ENCODE peak calls at places on chromosomes 1 and 21, in four cellular contexts. Z is GM12878, M is HepG2, A is K562. G is an unnamed sample.

GRCh38 chr1:69073176-69073575 is 494.5 kb upstream of the LRRC7 start:
- DNase-seq in Z (no peak), M (no peak), A (no peak), G (no peak)

GRCh38 chr1:115227683-115228082 is 110.4 kb downstream of the NGF start:
- DNase-seq in Z (no peak), M (no peak), A (no peak), G (no peak)

GRCh38 chr21:41141031-41141457 is 26.9 kb upstream of the BACE2 start:
- DNase-seq in Z (no peak), M (no peak), A (no peak), G (no peak)

GRCh38 chr1:195202271-195202670 is 1406.0 kb downstream of the KCNT2 start:
- DNase-seq in Z (no peak), M (no peak), A (no peak), G (no peak)

GRCh38 chr1:20662110-20662475 is 924 bp upstream of the DDOST start:
- DNase-seq in Z (no peak), M (no peak), A (no peak), G (peak)

GRCh38 chr1:32939655-32940371 is 24.8 kb downstream of the RNF19B start:
- DNase-seq in Z (no peak), M (no peak), A (peak), G (no peak)

GRCh38 chr1:10341062-10341600 is 57.7 kb upstream of the PGD start:
- DNase-seq in Z (no peak), M (no peak), A (no peak), G (no peak)

GRCh38 chr1:30417001-30417700 is 306.2 kb downstream of the MATN1 start:
- DNase-seq in Z (no peak), M (no peak), A (no peak), G (no peak)

GRCh38 chr1:27097484-27097917 is 57.4 kb downstream of the SLC9A1 start:
- DNase-seq in Z (no peak), M (peak), A (peak), G (peak)

GRCh38 chr1:217968085-217968484 is 317.0 kb upstream of the RRP15 start:
- DNase-seq in Z (no peak), M (no peak), A (no peak), G (no peak)

GRCh38 chr1:224377676-224378006 is 21.0 kb downstream of the CNIH4 start:
- DNase-seq in Z (peak), M (peak), A (no peak), G (no peak)

GRCh38 chr1:177307771-177308170 is 137.0 kb downstream of the BRINP2 start:
- DNase-seq in Z (no peak), M (no peak), A (no peak), G (no peak)

GRCh38 chr1:116820362-116820761 is 66.1 kb downstream of the CD2 start:
- DNase-seq in Z (no peak), M (no peak), A (no peak), G (no peak)

GRCh38 chr21:39097981-39098380 is 85.3 kb downstream of the PSMG1 start:
- DNase-seq in Z (no peak), M (no peak), A (no peak), G (peak)

GRCh38 chr21:37206531-37206930 is 60.6 kb downstream of the VPS26C start:
- DNase-seq in Z (no peak), M (no peak), A (no peak), G (no peak)

GRCh38 chr1:205774277-205775014 is 836 bp downstream of the RAB29 start:
- DNase-seq in Z (peak), M (peak), A (peak), G (peak)

GRCh38 chr21:18801468-18801867 is 397.9 kb upstream of the TMPRSS15 start:
- DNase-seq in Z (no peak), M (no peak), A (no peak), G (peak)

GRCh38 chr1:199184180-199184579 is 545.3 kb downstream of the PTPRC start:
- DNase-seq in Z (no peak), M (no peak), A (no peak), G (no peak)

GRCh38 chr1:79041666-79042065 is 35.1 kb upstream of the ADGRL4 start:
- DNase-seq in Z (no peak), M (no peak), A (no peak), G (no peak)

GRCh38 chr1:221904319-221904718 is 162.4 kb upstream of the DUSP10 start:
- DNase-seq in Z (no peak), M (no peak), A (no peak), G (no peak)

GRCh38 chr1:43009274-43009673 is 50.6 kb upstream of the SLC2A1 start:
- DNase-seq in Z (no peak), M (no peak), A (no peak), G (no peak)

GRCh38 chr1:226723640-226724532 is 15.2 kb downstream of the ITPKB start:
- DNase-seq in Z (no peak), M (no peak), A (peak), G (no peak)

GRCh38 chr1:119387858-119388257 is 19.3 kb downstream of the HAO2 start:
- DNase-seq in Z (no peak), M (no peak), A (no peak), G (no peak)

GRCh38 chr1:61741682-61742619 is at the start of gene PATJ:
- DNase-seq in Z (no peak), M (peak), A (no peak), G (peak)

GRCh38 chr1:30260318-30260717 is 463.1 kb downstream of the MATN1 start:
- DNase-seq in Z (no peak), M (no peak), A (no peak), G (no peak)

GRCh38 chr1:25023190-25023578 is 93.1 kb upstream of the RUNX3 start:
- DNase-seq in Z (no peak), M (no peak), A (no peak), G (no peak)
- TF ChIP-seq MXI1 in Z (no peak), M (no peak), A (no peak), G (no peak)

GRCh38 chr1:208782186-208782585 is 538.0 kb upstream of the PLXNA2 start:
- DNase-seq in Z (no peak), M (no peak), A (no peak), G (no peak)
- H2AFZ ChIP-seq in Z (no peak), M (no peak), A (no peak), G (no peak)

DNA sequence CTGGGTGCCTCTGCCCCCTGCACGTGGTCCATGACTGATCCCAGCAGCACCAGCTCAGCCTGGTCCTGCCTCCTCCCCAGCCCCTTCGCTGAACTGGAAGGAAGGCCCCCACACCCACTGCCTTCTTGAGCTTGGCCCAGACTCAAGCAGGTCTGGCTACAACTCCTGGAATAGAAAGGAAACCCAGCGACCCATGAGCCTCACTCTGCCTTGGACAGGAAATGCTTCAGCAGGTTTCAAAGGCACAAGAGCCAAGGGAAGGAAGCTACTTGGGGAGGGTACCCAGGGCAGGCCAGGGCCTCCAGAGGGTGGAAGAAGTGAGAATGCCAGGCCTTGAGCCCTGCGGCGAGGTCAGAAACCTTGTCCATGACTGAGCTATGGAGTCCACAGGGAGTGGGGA is 35.9 kb upstream of the RD3 start:
- DNase-seq in Z (no peak), M (no peak), A (no peak), G (no peak)
- TF ChIP-seq SIN3A in Z (no peak), M (no peak), A (no peak), G (no peak)

GRCh38 chr1:83998599-83999315 is at the start of gene TTLL7:
- DNase-seq in Z (no peak), M (peak), A (peak), G (peak)

GRCh38 chr1:83998205-83998598 is 730 bp downstream of the TTLL7 start:
- DNase-seq in Z (no peak), M (no peak), A (no peak), G (no peak)

GRCh38 chr1:83996175-83996574 is 2.8 kb downstream of the TTLL7 start:
- DNase-seq in Z (no peak), M (no peak), A (no peak), G (no peak)

GRCh38 chr1:83995649-83996048 is 3.3 kb downstream of the TTLL7 start:
- DNase-seq in Z (no peak), M (no peak), A (no peak), G (no peak)

GRCh38 chr1:83996621-83997020 is 2.3 kb downstream of the TTLL7 start:
- DNase-seq in Z (no peak), M (no peak), A (no peak), G (no peak)
- TF ChIP-seq MXI1 in Z (no peak), M (no peak), A (no peak), G (no peak)

DNA sequence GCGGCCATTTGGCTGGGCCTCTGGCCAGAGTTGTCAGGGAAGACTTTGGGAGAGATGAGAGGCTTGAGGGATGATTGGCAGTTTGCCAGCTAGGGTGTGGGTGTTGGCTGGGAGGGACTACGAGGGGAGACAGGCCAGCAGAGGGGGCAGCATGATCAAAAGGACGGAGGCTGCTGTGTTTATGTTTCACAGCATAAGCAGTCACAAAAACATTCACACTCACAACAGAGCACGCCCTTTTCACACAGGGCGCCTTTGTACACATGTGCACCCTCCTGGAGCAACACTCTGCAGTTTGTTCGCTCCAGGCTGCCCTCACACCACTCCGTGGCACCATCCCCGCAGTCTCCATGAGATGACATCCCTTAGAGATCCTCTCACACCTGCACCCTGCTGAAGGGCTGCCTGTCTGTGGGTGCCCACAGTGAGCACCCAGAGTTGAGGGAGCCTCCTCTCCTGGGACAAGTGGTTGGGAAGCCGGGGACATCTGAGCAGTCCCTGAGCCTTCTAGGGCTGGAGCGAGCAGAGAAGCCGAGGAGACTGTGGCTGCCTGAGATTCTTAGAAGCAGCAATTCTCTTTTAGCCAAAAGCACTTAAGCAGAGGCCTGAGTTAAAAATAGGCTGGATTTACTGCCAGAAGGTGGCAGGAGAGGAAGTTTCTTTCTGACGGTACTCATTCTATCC is 15.4 kb downstream of the EFNA3 start:
- DNase-seq in Z (no peak), M (peak), A (peak), G (peak)
- H2AFZ ChIP-seq in Z (no peak), M (no peak), A (peak), G (peak)

DNA sequence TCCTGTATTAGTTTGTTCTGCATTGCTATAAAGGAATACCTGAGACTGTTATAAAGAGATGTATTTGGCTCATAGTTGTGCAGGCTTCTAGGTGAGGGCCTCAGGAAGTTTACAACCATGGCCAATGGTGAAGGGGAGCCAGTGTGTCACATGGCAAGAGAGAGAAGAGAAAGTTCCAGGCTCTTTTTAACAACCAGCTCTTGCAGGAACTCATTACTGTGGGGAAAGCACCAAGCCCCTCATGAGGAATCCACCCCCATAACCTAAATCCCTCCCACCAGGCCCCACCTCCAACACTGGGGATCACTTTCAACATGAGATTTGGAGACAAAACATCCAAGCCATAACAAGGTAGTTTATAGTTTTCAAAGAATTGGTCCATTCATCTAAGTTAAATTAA is 5.0 kb upstream of the MEAF6 start:
- DNase-seq in Z (no peak), M (no peak), A (no peak), G (no peak)
- TF ChIP-seq SIN3A in Z (no peak), M (no peak), A (no peak), G (no peak)